ENCODE peak calls at places on chromosomes 4 and X, in eight cellular contexts. I is neural progenitor cell, G is choroid plexus epithelial cell, R is lower leg skin, T is GM12864, H is breast epithelium, D is cardiac fibroblast, S is spleen. L is an unnamed sample.

GRCh38 chr4:140005699-140006098 is 148.3 kb downstream of the MAML3 start:
- DNase-seq in I (no peak), G (no peak), R (no peak), T (no peak), H (no peak), D (no peak), S (no peak), L (peak)

GRCh38 chr4:120939693-120940092 is 17.2 kb upstream of the PRDM5 start:
- DNase-seq in I (no peak), G (no peak), R (no peak), T (no peak), H (no peak), D (no peak), S (no peak), L (no peak)

GRCh38 chrX:349196-349595 is 30.6 kb upstream of the GTPBP6 start:
- DNase-seq in I (no peak), G (no peak), R (no peak), T (no peak), H (no peak), D (no peak), S (peak), L (no peak)

GRCh38 chrX:72255445-72255844 is 16.6 kb upstream of the ERCC6L start:
- DNase-seq in I (peak), G (no peak), R (no peak), T (no peak), H (no peak), D (no peak), S (no peak), L (no peak)

GRCh38 chrX:19133784-19134183 is 11.5 kb upstream of the ADGRG2 start:
- DNase-seq in I (no peak), G (no peak), R (no peak), T (no peak), H (no peak), D (no peak), S (no peak), L (no peak)

GRCh38 chr4:144748814-144749555 is 103.0 kb downstream of the HHIP start:
- DNase-seq in I (no peak), G (peak), R (no peak), T (no peak), H (no peak), D (peak), S (no peak), L (no peak)

GRCh38 chr4:169315530-169316306 is 45.0 kb upstream of the SH3RF1 start:
- DNase-seq in I (no peak), G (peak), R (no peak), T (no peak), H (no peak), D (peak), S (no peak), L (no peak)

GRCh38 chr4:155889036-155889793 is 14.3 kb upstream of the TDO2 start:
- DNase-seq in I (no peak), G (peak), R (no peak), T (no peak), H (no peak), D (peak), S (no peak), L (no peak)

GRCh38 chr4:25075129-25075528 is 44.4 kb upstream of the LGI2 start:
- DNase-seq in I (peak), G (no peak), R (no peak), T (no peak), H (no peak), D (no peak), S (no peak), L (no peak)

GRCh38 chr4:24274401-24275035 is 309.8 kb downstream of the DHX15 start:
- DNase-seq in I (no peak), G (peak), R (no peak), T (no peak), H (no peak), D (peak), S (no peak), L (no peak)

GRCh38 chrX:31266172-31267076 is 194.6 kb upstream of the FTHL17 start:
- DNase-seq in I (peak), G (peak), R (peak), T (no peak), H (peak), D (peak), S (peak), L (no peak)

GRCh38 chr4:103424853-103425252 is 226.7 kb upstream of the CENPE start:
- DNase-seq in I (peak), G (peak), R (no peak), T (no peak), H (no peak), D (peak), S (no peak), L (peak)

GRCh38 chr4:89788243-89789072 is 48.5 kb downstream of the SNCA start:
- DNase-seq in I (no peak), G (peak), R (no peak), T (no peak), H (no peak), D (no peak), S (no peak), L (no peak)

GRCh38 chr4:28523791-28524190 is 1663.2 kb downstream of the STIM2 start:
- DNase-seq in I (no peak), G (no peak), R (no peak), T (no peak), H (no peak), D (no peak), S (no peak), L (no peak)

GRCh38 chr4:663438-664428 is 10.3 kb downstream of the ATP5ME start:
- DNase-seq in I (peak), G (no peak), R (no peak), T (no peak), H (no peak), D (no peak), S (peak), L (no peak)

GRCh38 chr4:3352918-3353594 is 60.2 kb downstream of the RGS12 start:
- DNase-seq in I (no peak), G (no peak), R (no peak), T (no peak), H (no peak), D (no peak), S (no peak), L (no peak)

GRCh38 chr4:26838055-26838842 is 22.4 kb upstream of the STIM2 start:
- DNase-seq in I (no peak), G (peak), R (no peak), T (no peak), H (no peak), D (no peak), S (no peak), L (no peak)

GRCh38 chr4:2101346-2102044 is 42.4 kb downstream of the NAT8L start:
- DNase-seq in I (no peak), G (no peak), R (peak), T (no peak), H (no peak), D (peak), S (no peak), L (no peak)

GRCh38 chr4:55866973-55867574 is 13.6 kb downstream of the EXOC1 start:
- DNase-seq in I (peak), G (peak), R (no peak), T (no peak), H (no peak), D (peak), S (no peak), L (peak)

GRCh38 chr4:147909225-147909624 is 177.3 kb downstream of the ARHGAP10 start:
- DNase-seq in I (no peak), G (no peak), R (no peak), T (no peak), H (no peak), D (no peak), S (no peak), L (no peak)

GRCh38 chr4:185713272-185713671 is 98.7 kb downstream of the SORBS2 start:
- DNase-seq in I (no peak), G (peak), R (no peak), T (no peak), H (no peak), D (peak), S (no peak), L (no peak)

GRCh38 chrX:153443476-153444332 is 2.2 kb downstream of the TREX2 start:
- DNase-seq in I (no peak), G (no peak), R (no peak), T (no peak), H (no peak), D (no peak), S (no peak), L (no peak)

GRCh38 chrX:53440631-53441517 is 6.7 kb upstream of the HSD17B10 start:
- DNase-seq in I (peak), G (peak), R (peak), T (no peak), H (peak), D (peak), S (peak), L (no peak)

GRCh38 chrX:16162391-16162790 is 4.9 kb upstream of the MAGEB17 start:
- DNase-seq in I (no peak), G (no peak), R (no peak), T (no peak), H (no peak), D (no peak), S (no peak), L (no peak)

GRCh38 chr4:127788517-127788916 is 6.4 kb downstream of the HSPA4L start:
- DNase-seq in I (peak), G (peak), R (no peak), T (no peak), H (no peak), D (peak), S (no peak), L (peak)

GRCh38 chr4:181504846-181505374 is 738.3 kb upstream of the TENM3 start:
- DNase-seq in I (no peak), G (no peak), R (no peak), T (no peak), H (no peak), D (no peak), S (no peak), L (peak)

GRCh38 chr4:140094701-140095420 is 59.1 kb downstream of the MAML3 start:
- DNase-seq in I (no peak), G (no peak), R (peak), T (no peak), H (peak), D (no peak), S (peak), L (peak)

DNA sequence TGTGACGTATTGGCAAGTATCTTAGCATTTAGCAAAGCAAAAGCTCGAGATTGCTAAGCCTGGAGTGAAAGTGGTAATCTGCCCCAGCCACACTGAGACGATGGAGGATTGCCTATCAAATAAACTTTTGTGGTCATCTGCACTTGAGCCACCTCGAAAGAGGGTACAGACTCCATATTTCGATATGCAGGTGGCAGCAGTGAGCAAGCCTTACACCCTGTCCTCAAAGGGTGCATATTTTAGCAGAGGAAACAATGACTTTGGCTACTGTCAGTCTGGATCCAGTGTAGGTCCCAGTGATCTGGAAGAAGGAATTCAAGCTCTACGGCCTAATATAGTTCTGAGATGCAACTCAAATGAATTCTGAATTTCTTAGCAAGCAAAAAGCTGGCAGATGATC is 153.9 kb downstream of the ATG4A start:
- DNase-seq in I (no peak), G (no peak), R (no peak), T (no peak), H (no peak), D (no peak), S (no peak), L (no peak)
- TF ChIP-seq CTCF in I (no peak), G (peak), R (no peak), T (peak), H (no peak), D (no peak), S (no peak), L (no peak)

GRCh38 chrX:40471965-40472648 is 108.7 kb upstream of the ATP6AP2 start:
- DNase-seq in I (peak), G (peak), R (no peak), T (peak), H (peak), D (peak), S (no peak), L (no peak)
- H3K4me3 ChIP-seq in I (no peak), G (peak), R (no peak), T (no peak), H (peak), D (no peak), S (no peak), L (no peak)

DNA sequence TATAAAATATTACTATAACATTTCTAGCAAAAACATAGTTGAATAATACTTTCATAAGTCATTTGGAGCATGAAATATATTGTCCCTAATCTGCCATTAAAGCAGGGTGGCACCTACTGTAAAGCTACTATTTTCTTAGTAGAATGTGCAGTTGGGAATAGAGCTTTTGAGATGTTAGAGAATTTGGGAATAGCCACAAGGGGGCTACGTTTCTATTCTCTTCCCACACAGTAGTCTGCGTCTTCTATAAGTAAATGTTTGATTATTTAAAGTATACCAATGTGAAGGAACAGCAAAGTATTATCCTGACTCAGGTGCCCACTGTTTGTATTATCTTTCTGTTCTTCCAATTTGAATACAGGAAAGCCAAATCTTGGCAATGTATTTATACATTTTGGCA is 323.2 kb upstream of the GIMD1 start:
- DNase-seq in I (peak), G (peak), R (no peak), T (no peak), H (no peak), D (peak), S (no peak), L (no peak)
- TF ChIP-seq CTCF in I (peak), G (peak), R (no peak), T (no peak), H (no peak), D (peak), S (no peak), L (peak)

GRCh38 chr4:94575652-94576051 is 123.9 kb downstream of the PDLIM5 start:
- DNase-seq in I (no peak), G (no peak), R (no peak), T (no peak), H (no peak), D (no peak), S (no peak), L (no peak)
- H3K4me3 ChIP-seq in I (no peak), G (no peak), R (no peak), T (no peak), H (no peak), D (no peak), S (no peak), L (no peak)

L was measured in LNCaP clone FGC.